ENCODE peak calls at places on chromosomes 3 and 15, in seven cellular contexts. L, S, P, N, K, C and O are unnamed samples.

GRCh38 chr3:120162400-120162799 is 68.2 kb upstream of the GSK3B start:
- DNase-seq in L (no peak), S (no peak), P (no peak), N (peak), K (no peak), C (no peak), O (peak)

GRCh38 chr3:127831723-127832172 is 9.4 kb upstream of the MGLL start:
- DNase-seq in L (peak), S (no peak), P (peak), N (peak), K (no peak), C (no peak), O (no peak)

GRCh38 chr15:46416544-46416943 is 781.7 kb downstream of the SQOR start:
- DNase-seq in L (peak), S (no peak), P (no peak), N (peak), K (no peak), C (no peak), O (no peak)

GRCh38 chr3:5264093-5264610 is 76.6 kb downstream of the EDEM1 start:
- DNase-seq in L (no peak), S (no peak), P (no peak), N (no peak), K (peak), C (no peak), O (no peak)

GRCh38 chr15:57216288-57216687 is 160.0 kb upstream of the CGNL1 start:
- DNase-seq in L (no peak), S (peak), P (peak), N (peak), K (no peak), C (peak), O (no peak)

GRCh38 chr3:134361162-134361831 is 12.9 kb downstream of the AMOTL2 start:
- DNase-seq in L (peak), S (no peak), P (no peak), N (no peak), K (no peak), C (no peak), O (no peak)

GRCh38 chr3:159113476-159113875 is 311.6 kb downstream of the MFSD1 start:
- DNase-seq in L (no peak), S (no peak), P (no peak), N (no peak), K (no peak), C (no peak), O (no peak)

GRCh38 chr3:5294360-5294759 is 106.9 kb downstream of the EDEM1 start:
- DNase-seq in L (no peak), S (no peak), P (no peak), N (peak), K (peak), C (no peak), O (peak)

GRCh38 chr15:59294961-59295741 is 77.5 kb downstream of the MYO1E start:
- DNase-seq in L (peak), S (peak), P (no peak), N (peak), K (peak), C (peak), O (peak)

GRCh38 chr3:15805756-15806266 is 8.0 kb upstream of the ANKRD28 start:
- DNase-seq in L (no peak), S (no peak), P (peak), N (peak), K (no peak), C (peak), O (no peak)

GRCh38 chr3:105830836-105831235 is 38.0 kb downstream of the CBLB start:
- DNase-seq in L (no peak), S (no peak), P (no peak), N (no peak), K (no peak), C (no peak), O (no peak)

GRCh38 chr3:53696401-53697172 is 149.6 kb downstream of the CHDH start:
- DNase-seq in L (no peak), S (no peak), P (no peak), N (no peak), K (no peak), C (no peak), O (no peak)

GRCh38 chr15:69484837-69485236 is 32.2 kb downstream of the RPLP1 start:
- DNase-seq in L (no peak), S (no peak), P (no peak), N (no peak), K (no peak), C (no peak), O (no peak)

GRCh38 chr3:28667646-28668376 is 319.2 kb upstream of the AZI2 start:
- DNase-seq in L (peak), S (peak), P (peak), N (peak), K (peak), C (peak), O (no peak)

GRCh38 chr3:39154323-39155021 is 1.1 kb upstream of the CSRNP1 start:
- DNase-seq in L (peak), S (no peak), P (peak), N (peak), K (no peak), C (no peak), O (no peak)

GRCh38 chr3:81033690-81034089 is 727.8 kb downstream of the GBE1 start:
- DNase-seq in L (no peak), S (no peak), P (no peak), N (no peak), K (no peak), C (no peak), O (no peak)

GRCh38 chr15:92112711-92113110 is 259.2 kb downstream of the SLCO3A1 start:
- DNase-seq in L (no peak), S (no peak), P (no peak), N (no peak), K (no peak), C (no peak), O (no peak)

GRCh38 chr3:130963878-130964277 is 62.7 kb downstream of the ASTE1 start:
- DNase-seq in L (no peak), S (peak), P (no peak), N (peak), K (peak), C (peak), O (peak)

GRCh38 chr3:129940086-129940485 is 34.4 kb upstream of the TRH start:
- DNase-seq in L (no peak), S (no peak), P (no peak), N (peak), K (no peak), C (no peak), O (no peak)

GRCh38 chr3:197501496-197501878 is 54.3 kb downstream of the BDH1 start:
- DNase-seq in L (no peak), S (no peak), P (peak), N (peak), K (no peak), C (no peak), O (no peak)

GRCh38 chr15:62482715-62483429 is 317.8 kb upstream of the C2CD4B start:
- DNase-seq in L (no peak), S (no peak), P (peak), N (peak), K (no peak), C (peak), O (no peak)

GRCh38 chr3:184568918-184569829 is 7.6 kb downstream of the EPHB3 start:
- DNase-seq in L (peak), S (peak), P (no peak), N (peak), K (no peak), C (peak), O (peak)

GRCh38 chr3:49158108-49158709 is 7.9 kb downstream of the CCDC71 start:
- DNase-seq in L (no peak), S (no peak), P (peak), N (no peak), K (no peak), C (no peak), O (no peak)

GRCh38 chr3:66153471-66153870 is 67.3 kb upstream of the SLC25A26 start:
- DNase-seq in L (no peak), S (no peak), P (no peak), N (no peak), K (peak), C (no peak), O (no peak)

DNA sequence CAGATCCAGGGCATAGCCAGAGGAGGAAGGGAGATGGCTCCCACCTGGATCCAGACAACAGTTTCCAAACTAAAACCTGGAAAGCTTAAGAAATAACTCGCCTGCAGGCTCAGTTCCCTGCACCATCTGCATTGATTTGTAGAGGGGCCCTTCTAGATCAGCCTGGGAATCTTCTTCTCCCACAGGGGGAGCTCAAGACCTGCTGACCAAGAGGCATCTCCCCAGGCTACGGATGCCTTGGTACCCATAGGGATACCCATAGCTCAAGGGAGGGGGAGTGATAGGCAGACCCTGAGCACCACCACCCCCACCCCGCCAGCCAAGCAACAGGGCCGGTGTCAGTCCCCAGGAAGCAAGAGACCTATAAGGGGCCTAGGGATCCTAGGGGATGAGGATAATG is 28.0 kb upstream of the DCLK3 start:
- DNase-seq in L (no peak), S (peak), P (peak), N (peak), K (no peak), C (peak), O (no peak)
- TF ChIP-seq CTCF in L (no peak), S (peak), P (peak), N (peak), K (peak), C (peak), O (peak)

GRCh38 chr15:74840851-74841760 is 1.9 kb downstream of the ULK3 start:
- DNase-seq in L (no peak), S (no peak), P (no peak), N (no peak), K (no peak), C (no peak), O (no peak)

GRCh38 chr15:74841761-74842385 is 1.1 kb downstream of the ULK3 start:
- DNase-seq in L (no peak), S (no peak), P (no peak), N (no peak), K (no peak), C (no peak), O (no peak)

GRCh38 chr15:74838746-74839525 is 4.0 kb downstream of the ULK3 start:
- DNase-seq in L (no peak), S (no peak), P (no peak), N (no peak), K (no peak), C (no peak), O (no peak)

GRCh38 chr15:74838117-74838516 is 4.8 kb downstream of the ULK3 start:
- DNase-seq in L (no peak), S (no peak), P (no peak), N (no peak), K (no peak), C (no peak), O (no peak)

DNA sequence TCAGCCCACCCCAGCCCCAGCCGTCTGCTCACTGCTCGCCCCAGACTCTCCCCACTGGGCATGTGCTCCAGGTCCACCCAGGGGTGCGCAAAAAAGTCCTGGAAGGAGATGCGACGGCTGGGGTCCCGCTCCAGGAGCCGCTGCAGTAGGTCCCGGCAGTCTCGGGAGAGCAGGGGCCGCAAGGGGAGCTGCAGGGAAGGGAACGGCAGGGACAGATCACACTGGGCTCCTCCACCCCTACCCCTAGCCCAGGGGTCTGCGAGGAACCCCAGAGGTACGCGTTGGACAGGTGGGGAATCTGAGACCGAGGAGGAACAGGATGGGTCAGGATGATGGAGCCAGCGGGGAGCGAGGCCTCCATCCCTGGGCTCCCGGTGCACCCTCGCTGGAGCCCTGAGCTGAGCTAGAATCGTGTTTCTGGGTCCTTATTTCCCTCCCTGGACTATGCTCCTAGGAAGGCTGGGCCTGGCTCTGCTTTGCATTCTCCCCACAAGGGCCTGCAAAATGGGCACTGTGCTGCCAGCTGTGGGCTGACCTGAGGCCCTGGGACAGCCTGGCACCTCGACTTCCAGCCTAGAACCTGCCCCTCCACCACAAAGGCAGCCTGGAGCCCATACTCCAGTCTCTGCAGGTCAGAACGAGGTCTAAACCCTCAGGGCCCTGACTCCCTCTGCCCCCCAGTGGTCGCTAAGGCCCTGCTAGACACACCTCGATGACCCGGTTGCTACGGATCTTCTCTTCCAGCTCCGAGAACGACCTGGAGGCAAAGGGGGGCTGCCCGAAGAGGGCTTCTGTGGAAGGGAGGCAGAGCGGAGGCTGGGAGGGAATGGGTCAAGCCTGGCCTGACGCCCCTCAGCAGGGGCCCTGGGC is 3.2 kb downstream of the ULK3 start:
- DNase-seq in L (no peak), S (no peak), P (no peak), N (no peak), K (no peak), C (no peak), O (no peak)
- TF ChIP-seq CTCF in L (no peak), S (peak), P (peak), N (peak), K (peak), C (peak), O (no peak)

GRCh38 chr15:77355321-77355720 is 64.6 kb downstream of the PEAK1 start:
- DNase-seq in L (no peak), S (no peak), P (no peak), N (no peak), K (no peak), C (no peak), O (no peak)
- TF ChIP-seq CTCF in L (no peak), S (no peak), P (no peak), N (no peak), K (no peak), C (no peak), O (no peak)

GRCh38 chr15:29057856-29058255 is 172.1 kb downstream of the APBA2 start:
- DNase-seq in L (no peak), S (no peak), P (no peak), N (no peak), K (no peak), C (no peak), O (no peak)

GRCh38 chr15:29061746-29062660 is 176.2 kb downstream of the APBA2 start:
- DNase-seq in L (no peak), S (no peak), P (no peak), N (no peak), K (no peak), C (no peak), O (no peak)

GRCh38 chr15:29056839-29057450 is 171.2 kb downstream of the APBA2 start:
- DNase-seq in L (no peak), S (no peak), P (no peak), N (no peak), K (no peak), C (no peak), O (no peak)

GRCh38 chr15:29059871-29060640 is 174.3 kb downstream of the APBA2 start:
- DNase-seq in L (no peak), S (no peak), P (no peak), N (no peak), K (no peak), C (no peak), O (no peak)

GRCh38 chr15:29058903-29059539 is 173.2 kb downstream of the APBA2 start:
- DNase-seq in L (no peak), S (no peak), P (no peak), N (no peak), K (no peak), C (no peak), O (no peak)
- TF ChIP-seq CTCF in L (no peak), S (no peak), P (no peak), N (no peak), K (no peak), C (no peak), O (no peak)

GRCh38 chr3:9396301-9396631 is 1.1 kb upstream of the SETD5 start:
- DNase-seq in L (no peak), S (peak), P (peak), N (peak), K (peak), C (peak), O (peak)

GRCh38 chr3:9397911-9398714 is 698 bp downstream of the SETD5 start:
- DNase-seq in L (peak), S (no peak), P (peak), N (peak), K (no peak), C (peak), O (no peak)

GRCh38 chr3:9395570-9396300 is 1.7 kb upstream of the SETD5 start:
- DNase-seq in L (no peak), S (no peak), P (no peak), N (no peak), K (no peak), C (no peak), O (no peak)

GRCh38 chr3:9397331-9397910 is at the start of gene SETD5:
- DNase-seq in L (peak), S (peak), P (peak), N (peak), K (peak), C (peak), O (peak)

DNA sequence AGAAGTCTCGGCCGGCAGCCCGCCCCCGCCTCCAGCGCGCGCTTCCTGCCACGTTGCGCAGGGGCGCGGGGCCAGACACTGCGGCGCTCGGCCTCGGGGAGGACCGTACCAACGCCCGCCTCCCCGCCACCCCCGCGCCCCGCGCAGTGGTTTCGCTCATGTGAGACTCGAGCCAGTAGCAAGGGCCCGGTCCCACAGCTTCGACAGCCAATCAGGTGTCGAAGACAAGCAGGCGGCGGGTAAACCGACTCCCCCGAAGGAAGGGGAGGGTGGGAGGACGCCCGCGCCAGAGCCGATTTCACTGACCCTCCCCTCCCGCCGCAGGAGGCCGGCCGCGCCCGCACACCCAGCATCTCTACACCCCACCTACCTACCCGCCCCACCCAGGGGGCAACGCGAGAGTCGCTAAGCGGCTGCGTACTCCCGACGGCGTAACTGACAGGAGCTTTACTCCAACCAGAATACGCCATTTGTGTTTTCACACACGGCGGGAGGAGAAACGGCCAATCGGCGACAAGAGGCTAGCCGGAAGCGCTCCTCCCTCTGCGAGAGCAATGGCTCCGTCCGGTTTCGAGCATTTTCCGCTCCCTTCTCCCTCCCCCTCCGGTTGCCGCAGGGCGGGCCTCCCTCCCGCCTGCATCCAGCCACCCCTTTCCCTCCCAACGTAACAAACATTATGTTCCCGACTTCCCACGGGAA is 634 bp upstream of the SETD5 start:
- DNase-seq in L (peak), S (peak), P (peak), N (peak), K (peak), C (peak), O (peak)
- TF ChIP-seq CTCF in L (no peak), S (no peak), P (no peak), N (no peak), K (no peak), C (no peak), O (no peak)

GRCh38 chr3:56411147-56411546 is 57.1 kb downstream of the ERC2 start:
- DNase-seq in L (no peak), S (no peak), P (no peak), N (no peak), K (no peak), C (no peak), O (no peak)

GRCh38 chr3:56413911-56414310 is 54.4 kb downstream of the ERC2 start:
- DNase-seq in L (no peak), S (no peak), P (no peak), N (no peak), K (peak), C (no peak), O (no peak)

GRCh38 chr3:56415672-56416071 is 52.6 kb downstream of the ERC2 start:
- DNase-seq in L (no peak), S (no peak), P (no peak), N (peak), K (no peak), C (no peak), O (no peak)

GRCh38 chr3:56408761-56409196 is 59.5 kb downstream of the ERC2 start:
- DNase-seq in L (no peak), S (no peak), P (peak), N (no peak), K (no peak), C (no peak), O (no peak)

GRCh38 chr3:56410576-56410975 is 57.7 kb downstream of the ERC2 start:
- DNase-seq in L (no peak), S (no peak), P (no peak), N (no peak), K (no peak), C (no peak), O (no peak)
- TF ChIP-seq CTCF in L (no peak), S (no peak), P (no peak), N (no peak), K (no peak), C (no peak), O (no peak)

GRCh38 chr15:52112203-52112750 is 298 bp downstream of the BCL2L10 start:
- DNase-seq in L (no peak), S (no peak), P (no peak), N (no peak), K (no peak), C (no peak), O (no peak)
- TF ChIP-seq CTCF in L (no peak), S (no peak), P (no peak), N (no peak), K (no peak), C (peak), O (no peak)